ENCODE peak calls at places on chromosomes 7 and 10, in seven cellular contexts. One of them, this sample, is unnamed.

GRCh38 chr10:102827597-102827975 is 9.6 kb downstream of the CYP17A1 start:
- DNase-seq in WTC11: no peak
- DNase-seq in fibroblast of the aortic adventitia: no peak
- DNase-seq in NB4: no peak
- DNase-seq in hypothalamus: no peak
- DNase-seq in fibroblast of gingiva: no peak
- DNase-seq in brain microvascular endothelial cell: no peak
- DNase-seq in this sample: no peak

GRCh38 chr7:39691821-39692220 is 68.4 kb downstream of the RALA start:
- DNase-seq in WTC11: no peak
- DNase-seq in fibroblast of the aortic adventitia: peak
- DNase-seq in NB4: no peak
- DNase-seq in hypothalamus: no peak
- DNase-seq in fibroblast of gingiva: peak
- DNase-seq in brain microvascular endothelial cell: peak
- DNase-seq in this sample: no peak

GRCh38 chr7:36614954-36615353 is 109.3 kb downstream of the AOAH start:
- DNase-seq in WTC11: no peak
- DNase-seq in fibroblast of the aortic adventitia: no peak
- DNase-seq in NB4: no peak
- DNase-seq in hypothalamus: no peak
- DNase-seq in fibroblast of gingiva: peak
- DNase-seq in brain microvascular endothelial cell: no peak
- DNase-seq in this sample: no peak

GRCh38 chr7:141257597-141257996 is 183.7 kb downstream of the TMEM178B start:
- DNase-seq in WTC11: no peak
- DNase-seq in fibroblast of the aortic adventitia: no peak
- DNase-seq in NB4: no peak
- DNase-seq in hypothalamus: no peak
- DNase-seq in fibroblast of gingiva: no peak
- DNase-seq in brain microvascular endothelial cell: no peak
- DNase-seq in this sample: no peak

GRCh38 chr7:151509670-151510333 is 9.9 kb downstream of the RHEB start:
- DNase-seq in WTC11: no peak
- DNase-seq in fibroblast of the aortic adventitia: no peak
- DNase-seq in NB4: no peak
- DNase-seq in hypothalamus: no peak
- DNase-seq in fibroblast of gingiva: no peak
- DNase-seq in brain microvascular endothelial cell: no peak
- DNase-seq in this sample: no peak

GRCh38 chr10:86779267-86780017 is 23.0 kb downstream of the BMPR1A start:
- DNase-seq in WTC11: no peak
- DNase-seq in fibroblast of the aortic adventitia: peak
- DNase-seq in NB4: no peak
- DNase-seq in hypothalamus: no peak
- DNase-seq in fibroblast of gingiva: peak
- DNase-seq in brain microvascular endothelial cell: no peak
- DNase-seq in this sample: no peak

GRCh38 chr10:91617073-91617580 is 15.7 kb downstream of the PPP1R3C start:
- DNase-seq in WTC11: no peak
- DNase-seq in fibroblast of the aortic adventitia: peak
- DNase-seq in NB4: no peak
- DNase-seq in hypothalamus: no peak
- DNase-seq in fibroblast of gingiva: peak
- DNase-seq in brain microvascular endothelial cell: peak
- DNase-seq in this sample: peak

GRCh38 chr7:50594734-50595537 is 29.7 kb upstream of the DDC start:
- DNase-seq in WTC11: no peak
- DNase-seq in fibroblast of the aortic adventitia: no peak
- DNase-seq in NB4: no peak
- DNase-seq in hypothalamus: no peak
- DNase-seq in fibroblast of gingiva: no peak
- DNase-seq in brain microvascular endothelial cell: no peak
- DNase-seq in this sample: no peak

GRCh38 chr7:77532247-77532646 is 4.8 kb upstream of the PTPN12 start:
- DNase-seq in WTC11: no peak
- DNase-seq in fibroblast of the aortic adventitia: no peak
- DNase-seq in NB4: peak
- DNase-seq in hypothalamus: no peak
- DNase-seq in fibroblast of gingiva: peak
- DNase-seq in brain microvascular endothelial cell: no peak
- DNase-seq in this sample: no peak

GRCh38 chr7:30984359-30985107 is 20.8 kb downstream of the GHRHR start:
- DNase-seq in WTC11: peak
- DNase-seq in fibroblast of the aortic adventitia: peak
- DNase-seq in NB4: peak
- DNase-seq in hypothalamus: peak
- DNase-seq in fibroblast of gingiva: peak
- DNase-seq in brain microvascular endothelial cell: no peak
- DNase-seq in this sample: no peak

GRCh38 chr7:31023877-31024276 is 28.2 kb upstream of the ADCYAP1R1 start:
- DNase-seq in WTC11: no peak
- DNase-seq in fibroblast of the aortic adventitia: no peak
- DNase-seq in NB4: peak
- DNase-seq in hypothalamus: no peak
- DNase-seq in fibroblast of gingiva: no peak
- DNase-seq in brain microvascular endothelial cell: no peak
- DNase-seq in this sample: no peak

GRCh38 chr7:147249956-147250355 is 1133.4 kb downstream of the CNTNAP2 start:
- DNase-seq in WTC11: no peak
- DNase-seq in fibroblast of the aortic adventitia: no peak
- DNase-seq in NB4: no peak
- DNase-seq in hypothalamus: no peak
- DNase-seq in fibroblast of gingiva: no peak
- DNase-seq in brain microvascular endothelial cell: no peak
- DNase-seq in this sample: no peak

GRCh38 chr10:124166431-124167125 is 73.2 kb upstream of the CHST15 start:
- DNase-seq in WTC11: no peak
- DNase-seq in fibroblast of the aortic adventitia: no peak
- DNase-seq in NB4: no peak
- DNase-seq in hypothalamus: no peak
- DNase-seq in fibroblast of gingiva: no peak
- DNase-seq in brain microvascular endothelial cell: no peak
- DNase-seq in this sample: no peak

GRCh38 chr7:16129431-16130126 is 291.8 kb downstream of the CRPPA start:
- DNase-seq in WTC11: no peak
- DNase-seq in fibroblast of the aortic adventitia: peak
- DNase-seq in NB4: no peak
- DNase-seq in hypothalamus: no peak
- DNase-seq in fibroblast of gingiva: peak
- DNase-seq in brain microvascular endothelial cell: peak
- DNase-seq in this sample: no peak

GRCh38 chr7:77565917-77566316 is 28.8 kb downstream of the PTPN12 start:
- DNase-seq in WTC11: no peak
- DNase-seq in fibroblast of the aortic adventitia: peak
- DNase-seq in NB4: peak
- DNase-seq in hypothalamus: no peak
- DNase-seq in fibroblast of gingiva: peak
- DNase-seq in brain microvascular endothelial cell: peak
- DNase-seq in this sample: no peak

GRCh38 chr7:70406419-70407189 is 725.3 kb upstream of the GALNT17 start:
- DNase-seq in WTC11: no peak
- DNase-seq in fibroblast of the aortic adventitia: no peak
- DNase-seq in NB4: no peak
- DNase-seq in hypothalamus: no peak
- DNase-seq in fibroblast of gingiva: no peak
- DNase-seq in brain microvascular endothelial cell: no peak
- DNase-seq in this sample: no peak

GRCh38 chr10:73465978-73466709 is 29.7 kb downstream of the PPP3CB start:
- DNase-seq in WTC11: no peak
- DNase-seq in fibroblast of the aortic adventitia: no peak
- DNase-seq in NB4: no peak
- DNase-seq in hypothalamus: no peak
- DNase-seq in fibroblast of gingiva: no peak
- DNase-seq in brain microvascular endothelial cell: no peak
- DNase-seq in this sample: no peak

GRCh38 chr10:35124540-35124939 is 2.1 kb upstream of the CREM start:
- DNase-seq in WTC11: no peak
- DNase-seq in fibroblast of the aortic adventitia: peak
- DNase-seq in NB4: no peak
- DNase-seq in hypothalamus: no peak
- DNase-seq in fibroblast of gingiva: no peak
- DNase-seq in brain microvascular endothelial cell: no peak
- DNase-seq in this sample: no peak

GRCh38 chr10:19811517-19811916 is 4.7 kb upstream of the PLXDC2 start:
- DNase-seq in WTC11: peak
- DNase-seq in fibroblast of the aortic adventitia: peak
- DNase-seq in NB4: no peak
- DNase-seq in hypothalamus: no peak
- DNase-seq in fibroblast of gingiva: peak
- DNase-seq in brain microvascular endothelial cell: peak
- DNase-seq in this sample: no peak

GRCh38 chr10:81876253-81876731 is 1.3 kb downstream of the NRG3 start:
- DNase-seq in WTC11: peak
- DNase-seq in fibroblast of the aortic adventitia: no peak
- DNase-seq in NB4: no peak
- DNase-seq in hypothalamus: peak
- DNase-seq in fibroblast of gingiva: no peak
- DNase-seq in brain microvascular endothelial cell: no peak
- DNase-seq in this sample: no peak

This sample was measured in RCC 7860.